ENCODE peak calls at places on chromosomes 5 and 9, in four cellular contexts. C is transverse colon, N is mucosa of descending colon, U is tibial artery. Y is an unnamed sample. For H3K4me1, the result is how much of the 10 kb centered on the place peaks cover.

GRCh38 chr9:78325343-78325742 is 28.4 kb downstream of the PSAT1 start:
- DNase-seq in C (peak), N (peak), U (no peak), Y (peak)

GRCh38 chr5:160033546-160034252 is 24.8 kb downstream of the TTC1 start:
- DNase-seq in C (no peak), N (no peak), U (no peak), Y (no peak)

GRCh38 chr5:158838788-158839187 is 260.9 kb downstream of the EBF1 start:
- DNase-seq in C (no peak), N (no peak), U (no peak), Y (no peak)

GRCh38 chr5:55544341-55544740 is 9.6 kb upstream of the PLPP1 start:
- DNase-seq in C (no peak), N (no peak), U (no peak), Y (no peak)

GRCh38 chr9:104367507-104367906 is 136.6 kb upstream of the OR13F1 start:
- DNase-seq in C (no peak), N (no peak), U (no peak), Y (no peak)

GRCh38 chr5:75089137-75089536 is 36.8 kb upstream of the GCNT4 start:
- DNase-seq in C (no peak), N (no peak), U (no peak), Y (no peak)

GRCh38 chr5:40551706-40552557 is 127.8 kb upstream of the PTGER4 start:
- DNase-seq in C (no peak), N (no peak), U (no peak), Y (no peak)

GRCh38 chr9:122777935-122778671 is 10.6 kb upstream of the OR5C1 start:
- DNase-seq in C (no peak), N (no peak), U (no peak), Y (no peak)

GRCh38 chr9:7756088-7756487 is 43.5 kb downstream of the DMAC1 start:
- DNase-seq in C (no peak), N (no peak), U (no peak), Y (no peak)

GRCh38 chr5:149672701-149673455 is 57.2 kb upstream of the PPARGC1B start:
- DNase-seq in C (no peak), N (no peak), U (no peak), Y (no peak)

GRCh38 chr9:6671416-6671815 is 25.9 kb upstream of the GLDC start:
- DNase-seq in C (no peak), N (no peak), U (no peak), Y (no peak)

GRCh38 chr9:98087420-98088354 is 31.2 kb downstream of the NANS start:
- DNase-seq in C (peak), N (no peak), U (no peak), Y (peak)

GRCh38 chr5:95810305-95811125 is 12.0 kb downstream of the GLRX start:
- DNase-seq in C (no peak), N (no peak), U (no peak), Y (no peak)
- H3K4me1 ChIP-seq in C (half or more), N (half or more), U (under half), Y (under half)

GRCh38 chr5:139767960-139768359 is 27.6 kb upstream of the PSD2 start:
- DNase-seq in C (no peak), N (no peak), U (no peak), Y (no peak)

GRCh38 chr5:139768802-139769465 is 26.7 kb upstream of the PSD2 start:
- DNase-seq in C (no peak), N (no peak), U (no peak), Y (no peak)

GRCh38 chr5:139770722-139771121 is 24.9 kb upstream of the PSD2 start:
- DNase-seq in C (no peak), N (no peak), U (no peak), Y (no peak)

GRCh38 chr5:139772392-139772791 is 23.2 kb upstream of the PSD2 start:
- DNase-seq in C (no peak), N (no peak), U (no peak), Y (no peak)

DNA sequence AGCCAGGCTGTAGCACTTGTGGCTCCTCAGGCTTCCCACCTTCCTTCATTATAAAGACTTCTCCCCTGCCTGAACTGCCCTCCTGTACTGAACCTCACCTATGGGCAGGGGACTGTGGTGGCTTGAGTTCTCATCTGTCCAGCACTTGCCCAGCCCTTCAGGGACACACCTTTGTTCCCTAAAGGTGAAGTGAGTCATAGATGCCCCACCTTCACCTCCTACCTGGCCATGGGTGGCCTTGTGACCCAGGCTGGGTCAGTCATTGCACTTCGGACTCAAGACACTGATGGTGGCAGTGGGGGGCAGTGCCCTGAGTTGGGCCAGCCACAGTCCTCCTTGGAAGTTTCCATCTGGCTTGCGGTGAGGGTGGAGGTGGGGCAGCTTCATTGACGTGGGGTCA is 26.1 kb upstream of the PSD2 start:
- DNase-seq in C (no peak), N (no peak), U (no peak), Y (no peak)
- H3K4me1 ChIP-seq in C (under half), N (under half), U (under half), Y (under half)

GRCh38 chr9:93955356-93956182 is 414 bp upstream of the BARX1 start:
- DNase-seq in C (no peak), N (no peak), U (no peak), Y (no peak)
- H3K4me1 ChIP-seq in C (half or more), N (under half), U (under half), Y (half or more)

DNA sequence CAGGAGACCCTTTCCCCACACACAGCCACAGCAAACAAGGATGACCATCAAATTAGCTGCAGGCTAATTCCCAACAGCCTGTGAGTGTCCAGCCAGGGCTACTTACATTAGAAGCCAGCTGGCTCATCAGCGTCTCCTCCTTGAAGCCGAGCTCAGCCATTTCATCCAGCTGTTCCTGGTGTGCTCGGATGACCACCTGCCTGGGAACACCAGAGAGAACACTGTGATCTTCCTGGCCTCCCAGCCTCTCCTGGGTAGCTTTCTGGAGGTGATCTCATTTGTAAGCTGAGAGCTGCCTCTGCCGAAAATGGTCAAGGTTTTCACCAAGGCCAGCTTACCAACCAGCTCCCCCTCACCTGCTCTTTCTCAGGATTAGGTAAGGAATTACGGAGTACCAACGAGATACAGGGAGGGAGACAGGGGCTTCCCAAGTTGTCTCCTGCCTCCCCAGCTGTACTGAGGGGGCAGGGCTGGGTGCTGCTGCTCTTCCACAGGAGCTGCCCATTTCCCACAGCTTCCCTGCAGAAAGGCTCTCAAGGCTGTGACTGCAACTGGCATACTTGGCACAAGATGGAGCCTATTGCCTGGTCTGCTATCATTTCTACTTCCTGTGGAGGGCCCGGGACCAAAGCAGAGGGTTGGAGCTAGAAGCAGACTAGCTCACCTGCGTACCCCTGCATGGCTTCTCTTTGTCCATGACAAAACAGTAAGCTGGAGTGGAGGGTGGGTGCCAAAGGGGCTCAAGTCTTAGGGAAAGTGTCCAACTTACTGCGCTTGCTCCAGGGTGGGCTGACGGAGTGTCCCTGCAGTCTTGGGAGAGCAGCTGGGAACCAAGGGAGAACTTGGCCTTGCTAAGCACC is 73.9 kb downstream of the KIF24 start:
- DNase-seq in C (no peak), N (no peak), U (no peak), Y (peak)
- H3K4me1 ChIP-seq in C (under half), N (under half), U (under half), Y (half or more)

GRCh38 chr9:136795027-136795402 is 1.1 kb upstream of the CCDC183 start:
- DNase-seq in C (no peak), N (no peak), U (no peak), Y (no peak)
- H3K4me1 ChIP-seq in C (half or more), N (half or more), U (under half), Y (half or more)

GRCh38 chr9:128633057-128633456 is 23.6 kb downstream of the DYNC2I2 start:
- DNase-seq in C (no peak), N (no peak), U (no peak), Y (no peak)

GRCh38 chr9:128633601-128634000 is 23.0 kb downstream of the DYNC2I2 start:
- DNase-seq in C (no peak), N (no peak), U (no peak), Y (no peak)

GRCh38 chr9:128632486-128632885 is 24.2 kb downstream of the DYNC2I2 start:
- DNase-seq in C (no peak), N (no peak), U (no peak), Y (no peak)

GRCh38 chr9:128631636-128632035 is 25.0 kb downstream of the DYNC2I2 start:
- DNase-seq in C (no peak), N (no peak), U (no peak), Y (no peak)

GRCh38 chr9:128632066-128632465 is 24.6 kb downstream of the DYNC2I2 start:
- DNase-seq in C (no peak), N (no peak), U (no peak), Y (no peak)
- H3K4me1 ChIP-seq in C (under half), N (under half), U (under half), Y (under half)

GRCh38 chr9:88983865-88984542 is 7.3 kb upstream of the S1PR3 start:
- DNase-seq in C (no peak), N (no peak), U (peak), Y (no peak)

GRCh38 chr9:88979021-88979420 is 12.2 kb upstream of the S1PR3 start:
- DNase-seq in C (no peak), N (no peak), U (peak), Y (no peak)

GRCh38 chr9:88979791-88980190 is 11.5 kb upstream of the S1PR3 start:
- DNase-seq in C (no peak), N (no peak), U (peak), Y (no peak)

GRCh38 chr9:88978034-88978433 is 13.2 kb upstream of the S1PR3 start:
- DNase-seq in C (no peak), N (no peak), U (peak), Y (no peak)

GRCh38 chr9:88980732-88981336 is 10.4 kb upstream of the S1PR3 start:
- DNase-seq in C (no peak), N (no peak), U (peak), Y (no peak)
- H3K4me1 ChIP-seq in C (under half), N (under half), U (under half), Y (under half)